ENCODE peak calls at places on chromosomes 6 and 20, in six cellular contexts. X is D341Med, D is retina, J is cardiac fibroblast, E is memory B cell, A is HTR-8/SVneo. F is an unnamed sample.

GRCh38 chr6:100633096-100633766 is 168.5 kb upstream of the SIM1 start:
- DNase-seq in X (no peak), D (no peak), J (peak; percentile 95), E (no peak), A (peak; percentile 11), F (no peak)

GRCh38 chr20:12593342-12593741 is 415.4 kb upstream of the SPTLC3 start:
- DNase-seq in X (no peak), D (no peak), J (no peak), E (no peak), A (no peak), F (no peak)

GRCh38 chr20:3738109-3739053 is 5.9 kb downstream of the HSPA12B start:
- DNase-seq in X (no peak), D (no peak), J (no peak), E (no peak), A (no peak), F (no peak)

GRCh38 chr6:43334466-43335095 is 26.0 kb upstream of the CRIP3 start:
- DNase-seq in X (peak; percentile 59), D (peak; percentile 16), J (peak; percentile 72), E (no peak), A (peak; percentile 69), F (no peak)

GRCh38 chr6:123007885-123008284 is 11.8 kb downstream of the CLVS2 start:
- DNase-seq in X (no peak), D (no peak), J (no peak), E (no peak), A (no peak), F (no peak)

GRCh38 chr6:117933471-117933870 is 26.4 kb downstream of the SLC35F1 start:
- DNase-seq in X (no peak), D (no peak), J (no peak), E (no peak), A (no peak), F (no peak)

GRCh38 chr6:151807513-151808330 is at the start of gene ESR1:
- DNase-seq in X (peak; percentile 46), D (peak; percentile 70), J (peak; percentile 29), E (peak; percentile 21), A (no peak), F (peak; percentile 21)

GRCh38 chr6:139109558-139109957 is 25.3 kb upstream of the HECA start:
- DNase-seq in X (no peak), D (no peak), J (peak; percentile 50), E (peak; percentile 12), A (no peak), F (no peak)

GRCh38 chr6:107729098-107729497 is 95.0 kb downstream of the SCML4 start:
- DNase-seq in X (no peak), D (no peak), J (no peak), E (no peak), A (no peak), F (no peak)

GRCh38 chr6:164315376-164315775 is 900.9 kb downstream of the QKI start:
- DNase-seq in X (no peak), D (no peak), J (no peak), E (no peak), A (no peak), F (no peak)

GRCh38 chr6:167793421-167793820 is 33.3 kb upstream of the AFDN start:
- DNase-seq in X (no peak), D (no peak), J (peak; percentile 21), E (no peak), A (no peak), F (no peak)

GRCh38 chr20:34301587-34302311 is 1.4 kb downstream of the AHCY start:
- DNase-seq in X (peak; percentile 60), D (no peak), J (no peak), E (no peak), A (no peak), F (no peak)

GRCh38 chr6:33123732-33124524 is 48.1 kb downstream of the HLA-DPB1 start:
- DNase-seq in X (peak; percentile 70), D (peak; percentile 17), J (peak; percentile 62), E (no peak), A (peak; percentile 37), F (no peak)

GRCh38 chr6:13913226-13914001 is 11.3 kb upstream of the RNF182 start:
- DNase-seq in X (no peak), D (peak; percentile 34), J (no peak), E (no peak), A (no peak), F (no peak)

GRCh38 chr20:3161316-3162079 is 1.8 kb upstream of the FASTKD5 start:
- DNase-seq in X (no peak), D (no peak), J (no peak), E (no peak), A (no peak), F (no peak)

GRCh38 chr20:301886-302848 is 4.8 kb downstream of the ZCCHC3 start:
- DNase-seq in X (no peak), D (no peak), J (no peak), E (no peak), A (no peak), F (no peak)

GRCh38 chr6:111781055-111781708 is 92.1 kb downstream of the FYN start:
- DNase-seq in X (peak; percentile 67), D (no peak), J (peak; percentile 41), E (no peak), A (no peak), F (no peak)

GRCh38 chr6:70790483-70790882 is 122.8 kb downstream of the SMAP1 start:
- DNase-seq in X (no peak), D (no peak), J (no peak), E (no peak), A (no peak), F (no peak)

GRCh38 chr20:31718952-31719643 is 3.6 kb downstream of the BCL2L1 start:
- DNase-seq in X (no peak), D (no peak), J (no peak), E (no peak), A (no peak), F (no peak)

GRCh38 chr6:36246511-36247268 is 23.2 kb upstream of the PNPLA1 start:
- DNase-seq in X (no peak), D (no peak), J (peak; percentile 59), E (no peak), A (no peak), F (no peak)

GRCh38 chr6:34586327-34587040 is 30.4 kb upstream of the SPDEF start:
- DNase-seq in X (no peak), D (no peak), J (no peak), E (no peak), A (no peak), F (no peak)

GRCh38 chr6:135906542-135906941 is 55.0 kb downstream of the PDE7B start:
- DNase-seq in X (no peak), D (no peak), J (peak; percentile 63), E (no peak), A (peak; percentile 41), F (no peak)

GRCh38 chr6:124040655-124041054 is 237.0 kb downstream of the NKAIN2 start:
- DNase-seq in X (no peak), D (no peak), J (no peak), E (no peak), A (no peak), F (no peak)

GRCh38 chr6:37056439-37057127 is 51.1 kb downstream of the FGD2 start:
- DNase-seq in X (no peak), D (no peak), J (peak; percentile 38), E (no peak), A (no peak), F (no peak)

GRCh38 chr6:93418448-93419303 is 683 bp downstream of the EPHA7 start:
- DNase-seq in X (peak; percentile 64), D (peak; percentile 92), J (peak; percentile 30), E (no peak), A (no peak), F (no peak)

GRCh38 chr20:37506166-37506725 is 14.8 kb upstream of the NNAT start:
- DNase-seq in X (no peak), D (no peak), J (no peak), E (no peak), A (no peak), F (no peak)

GRCh38 chr6:140462495-140463311 is 1088.3 kb upstream of the CITED2 start:
- DNase-seq in X (no peak), D (no peak), J (peak; percentile 90), E (no peak), A (no peak), F (no peak)

GRCh38 chr6:158047120-158047518 is 65.5 kb downstream of the SYNJ2 start:
- DNase-seq in X (no peak), D (no peak), J (peak; percentile 53), E (no peak), A (no peak), F (no peak)

GRCh38 chr6:30885481-30885998 is 1.2 kb downstream of the DDR1 start:
- DNase-seq in X (no peak), D (no peak), J (peak; percentile 18), E (no peak), A (no peak), F (no peak)

GRCh38 chr6:45812937-45813336 is 202.7 kb downstream of the CLIC5 start:
- DNase-seq in X (no peak), D (peak; percentile 70), J (peak; percentile 41), E (no peak), A (no peak), F (no peak)

GRCh38 chr20:49909499-49910339 is 5.6 kb downstream of the SPATA2 start:
- DNase-seq in X (no peak), D (peak; percentile 14), J (no peak), E (no peak), A (no peak), F (no peak)

GRCh38 chr6:44679906-44680698 is 292.6 kb downstream of the CDC5L start:
- DNase-seq in X (no peak), D (no peak), J (no peak), E (no peak), A (no peak), F (no peak)

GRCh38 chr6:3128381-3129108 is 10.0 kb downstream of the BPHL start:
- DNase-seq in X (no peak), D (no peak), J (no peak), E (no peak), A (no peak), F (no peak)

GRCh38 chr6:129644567-129645015 is 65.4 kb downstream of the ARHGAP18 start:
- DNase-seq in X (no peak), D (no peak), J (peak; percentile 76), E (no peak), A (no peak), F (no peak)

GRCh38 chr20:47150403-47151152 is 205.9 kb downstream of the ZMYND8 start:
- DNase-seq in X (peak; percentile 87), D (peak; percentile 88), J (peak; percentile 81), E (no peak), A (peak; percentile 99), F (peak; percentile 31)

GRCh38 chr6:141874930-141875602 is 257.7 kb upstream of the GJE1 start:
- DNase-seq in X (no peak), D (no peak), J (peak; percentile 34), E (no peak), A (no peak), F (no peak)

F was measured in GM12891.